ENCODE peak calls at places on chromosome 10, in six cellular contexts. C is GM20000, R is mucosa of descending colon, G is RWPE1, I is AG04450, Y is GM23338. D is an unnamed sample.

GRCh38 chr10:78936412-78937342 is 132.1 kb upstream of the ZMIZ1 start:
- DNase-seq in G (no peak), R (peak; percentile 18), C (no peak), I (no peak), Y (no peak), D (no peak)

GRCh38 chr10:133309720-133310398 is 1.1 kb downstream of the ZNF511 start:
- DNase-seq in Y (no peak), R (peak; percentile 78), G (no peak), I (no peak), C (no peak), D (no peak)

GRCh38 chr10:121041906-121042305 is 190.7 kb downstream of the WDR11 start:
- DNase-seq in I (no peak), G (no peak), Y (no peak), R (no peak), C (no peak), D (no peak)

GRCh38 chr10:80454526-80455460 is 683 bp downstream of the TSPAN14 start:
- DNase-seq in C (peak; percentile 62), Y (peak; percentile 59), G (no peak), I (no peak), R (peak; percentile 87), D (no peak)

GRCh38 chr10:31816318-31816717 is 112.3 kb downstream of the ARHGAP12 start:
- DNase-seq in G (no peak), R (no peak), C (no peak), I (no peak), Y (no peak), D (no peak)

GRCh38 chr10:8543361-8544056 is 489.0 kb downstream of the GATA3 start:
- DNase-seq in Y (no peak), G (no peak), I (no peak), R (peak; percentile 64), C (no peak), D (no peak)

GRCh38 chr10:79282388-79282787 is 64.9 kb upstream of the PPIF start:
- DNase-seq in Y (no peak), C (no peak), R (no peak), G (no peak), I (no peak), D (no peak)

GRCh38 chr10:33798754-33799153 is 464.3 kb upstream of the NRP1 start:
- DNase-seq in I (no peak), G (no peak), R (no peak), C (no peak), Y (no peak), D (no peak)

GRCh38 chr10:22379059-22379458 is 33.8 kb downstream of the SPAG6 start:
- DNase-seq in I (no peak), Y (peak; percentile 22), R (no peak), G (no peak), C (peak; percentile 30), D (no peak)

GRCh38 chr10:99977916-99978315 is 31.8 kb downstream of the DNMBP start:
- DNase-seq in R (no peak), G (no peak), Y (peak; percentile 43), C (no peak), I (no peak), D (no peak)

GRCh38 chr10:63262674-63263073 is 129.5 kb downstream of the NRBF2 start:
- DNase-seq in C (no peak), R (no peak), Y (no peak), I (no peak), G (no peak), D (no peak)

GRCh38 chr10:16732376-16732775 is 84.8 kb downstream of the RSU1 start:
- DNase-seq in G (no peak), C (no peak), Y (no peak), R (no peak), I (no peak), D (no peak)

GRCh38 chr10:23864631-23865147 is 344.2 kb upstream of the KIAA1217 start:
- DNase-seq in C (no peak), G (no peak), I (no peak), Y (no peak), R (no peak), D (no peak)

GRCh38 chr10:67119648-67120047 is 193.8 kb downstream of the LRRTM3 start:
- DNase-seq in R (no peak), C (no peak), G (no peak), Y (no peak), I (no peak), D (no peak)

GRCh38 chr10:112375721-112376577 is 2.0 kb downstream of the ACSL5 start:
- DNase-seq in Y (no peak), C (peak; percentile 86), I (no peak), R (peak; percentile 78), G (peak; percentile 34), D (no peak)

GRCh38 chr10:4545077-4545476 is 280.9 kb upstream of the AKR1E2 start:
- DNase-seq in I (no peak), G (no peak), R (no peak), C (no peak), Y (no peak), D (no peak)

GRCh38 chr10:4538016-4538415 is 288.0 kb upstream of the AKR1E2 start:
- DNase-seq in C (no peak), I (no peak), R (no peak), Y (no peak), G (no peak), D (no peak)

GRCh38 chr10:4543943-4544540 is 282.0 kb upstream of the AKR1E2 start:
- DNase-seq in C (no peak), I (no peak), Y (no peak), R (no peak), G (no peak), D (no peak)

GRCh38 chr10:4546500-4546899 is 279.5 kb upstream of the AKR1E2 start:
- DNase-seq in I (peak; percentile 33), G (no peak), Y (no peak), C (no peak), R (no peak), D (no peak)

DNA sequence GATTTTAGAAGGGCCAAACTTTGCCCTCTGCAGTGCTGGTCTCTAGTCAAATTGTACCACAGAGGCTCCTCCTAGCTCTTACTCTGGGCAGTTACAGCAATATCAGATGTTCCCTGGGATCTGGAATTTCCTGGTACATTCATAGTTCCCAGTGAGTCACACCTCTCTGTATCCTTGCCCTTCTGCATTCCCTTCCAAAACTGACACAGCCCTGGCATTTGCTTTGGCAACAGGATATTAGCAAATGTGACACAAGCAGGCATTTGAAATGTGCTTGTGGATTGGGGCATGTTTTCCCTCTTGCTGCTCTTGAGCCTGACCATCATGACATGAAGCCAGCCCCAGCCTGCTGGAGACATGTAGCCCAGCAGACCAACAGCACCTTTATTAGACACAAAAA is 284.7 kb upstream of the AKR1E2 start:
- DNase-seq in I (peak; percentile 36), C (no peak), Y (no peak), G (peak; percentile 83), R (peak; percentile 18), D (no peak)
- TF ChIP-seq CTCF in I (peak; percentile 18), C (no peak), Y (no peak), G (peak; percentile 22), R (no peak), D (no peak)

DNA sequence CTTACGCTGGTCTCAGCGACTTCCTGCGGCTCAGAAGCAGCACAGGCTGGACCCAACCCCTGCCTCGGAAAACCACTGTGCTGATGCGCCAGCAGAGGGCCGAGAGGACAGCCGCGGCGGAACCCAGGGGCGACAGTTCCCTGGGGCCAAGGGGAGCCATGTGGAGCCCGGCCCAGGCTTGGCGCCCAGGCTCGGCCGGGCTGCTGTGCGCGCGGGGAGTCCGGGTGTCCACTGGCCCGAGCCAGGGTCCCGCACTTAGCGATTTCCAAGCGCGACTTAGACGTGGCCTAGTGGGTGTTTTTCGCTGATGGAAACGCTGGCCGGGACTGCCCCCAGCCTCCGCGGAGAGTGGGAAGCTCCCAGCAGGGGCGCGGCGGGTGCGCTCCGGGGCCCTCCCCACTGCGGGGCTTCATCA is 18.6 kb upstream of the ZNF32 start:
- DNase-seq in Y (peak; percentile 79), C (peak; percentile 53), G (no peak), R (peak; percentile 16), I (no peak), D (no peak)
- TF ChIP-seq CTCF in Y (peak; percentile 46), C (no peak), G (no peak), R (no peak), I (peak; percentile 49), D (peak; percentile 51)

DNA sequence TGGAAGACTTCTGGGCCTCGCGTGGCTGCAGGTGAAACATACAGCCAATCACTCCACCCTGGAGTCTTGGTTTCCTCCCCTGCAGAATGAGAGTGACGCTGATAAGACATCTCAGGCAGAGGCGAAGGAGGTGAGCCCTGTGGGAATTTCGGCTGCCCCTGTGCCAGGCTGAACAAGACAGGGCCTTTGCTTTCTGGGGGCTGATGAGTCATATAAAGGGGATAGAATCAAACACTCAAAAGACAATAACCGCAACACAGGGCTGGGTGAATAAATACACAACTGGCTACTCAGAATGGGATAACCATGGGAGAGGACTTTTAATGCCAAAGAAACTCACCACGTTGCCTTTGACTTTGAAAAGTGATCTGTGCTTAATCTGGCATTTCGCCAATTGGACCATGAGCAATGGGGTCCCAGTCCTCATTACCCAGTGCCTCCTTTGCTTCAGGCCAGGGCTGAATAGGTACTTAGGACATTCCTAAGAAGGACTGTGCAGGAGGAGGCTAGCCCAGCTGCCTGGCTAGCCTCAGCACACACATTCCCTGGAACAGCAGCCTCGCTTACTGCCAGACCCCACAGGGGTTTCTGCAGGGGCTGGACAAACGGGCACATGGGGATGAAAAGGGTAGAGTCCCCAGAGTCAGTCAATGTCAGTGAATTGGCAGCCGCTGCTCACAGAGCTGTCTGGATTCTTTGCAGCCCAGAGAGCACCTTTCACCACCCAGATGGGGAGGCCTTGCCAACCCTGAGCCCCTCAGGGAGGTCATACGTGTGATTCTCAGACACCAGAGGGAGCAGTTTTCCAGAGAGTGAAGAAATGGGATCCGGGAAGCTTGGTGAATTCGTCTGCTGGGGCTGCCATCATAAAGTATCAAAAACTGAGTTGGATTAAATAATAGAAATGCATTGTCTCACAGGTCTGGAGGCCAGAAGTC is 143.5 kb downstream of the KCNMA1 start:
- DNase-seq in R (peak; percentile 27), Y (peak; percentile 72), I (no peak), C (no peak), G (peak; percentile 39), D (no peak)
- TF ChIP-seq CTCF in R (no peak), Y (peak; percentile 62), I (peak; percentile 55), C (no peak), G (no peak), D (peak; percentile 59)

GRCh38 chr10:69934768-69935167 is 117.9 kb upstream of the MACROH2A2 start:
- DNase-seq in R (no peak), G (no peak), C (no peak), Y (no peak), I (no peak), D (no peak)
- TF ChIP-seq CTCF in R (no peak), G (no peak), C (no peak), Y (no peak), I (peak; percentile 16), D (peak; percentile 20)

GRCh38 chr10:65358565-65358964 is 1567.3 kb upstream of the LRRTM3 start:
- DNase-seq in G (peak; percentile 8), I (no peak), Y (peak; percentile 65), R (peak; percentile 23), C (peak; percentile 2), D (no peak)
- TF ChIP-seq CTCF in G (no peak), I (peak; percentile 44), Y (peak; percentile 62), R (peak; percentile 12), C (no peak), D (peak; percentile 61)